ENCODE peak calls at places on chromosomes 12 and 14, in ten cellular contexts. D, G, Z, H, Q, P, K, Y, L and W are unnamed samples.

GRCh38 chr12:11661491-11662085 is 12.1 kb downstream of the ETV6 start:
- DNase-seq in D (no peak), Y (peak), L (no peak), G (no peak), Z (peak), P (no peak), H (no peak), K (peak), Q (no peak), W (no peak)

GRCh38 chr12:94336201-94336915 is 123.3 kb downstream of the CEP83 start:
- DNase-seq in Q (no peak), H (no peak), K (no peak), G (no peak), D (no peak), P (no peak), Z (peak), Y (peak), L (no peak), W (no peak)

GRCh38 chr14:56119221-56119967 is 1.2 kb downstream of the PELI2 start:
- DNase-seq in K (peak), Q (peak), P (peak), H (peak), G (peak), Z (no peak), Y (peak), L (peak), D (no peak), W (no peak)

GRCh38 chr14:31265701-31266398 is 58.3 kb upstream of the HECTD1 start:
- DNase-seq in H (no peak), Z (no peak), G (no peak), Q (no peak), P (no peak), D (no peak), Y (peak), L (no peak), K (peak), W (no peak)

GRCh38 chr12:11555743-11556625 is 93.5 kb upstream of the ETV6 start:
- DNase-seq in D (no peak), Z (no peak), K (no peak), Y (no peak), P (no peak), G (peak), H (no peak), Q (no peak), L (no peak), W (no peak)

GRCh38 chr12:40229690-40230651 is 5.2 kb downstream of the LRRK2 start:
- DNase-seq in P (peak), D (no peak), Y (peak), Z (no peak), H (no peak), L (no peak), K (no peak), G (no peak), Q (no peak), W (no peak)

GRCh38 chr14:20969336-20969735 is 14.0 kb downstream of the RNASE2 start:
- DNase-seq in K (no peak), L (no peak), H (no peak), Z (peak), Y (peak), G (no peak), P (no peak), D (no peak), Q (no peak), W (no peak)

GRCh38 chr14:50830932-50831703 is at the start of gene NIN:
- DNase-seq in H (peak), Q (peak), D (peak), P (peak), L (peak), Y (peak), Z (peak), G (peak), K (peak), W (no peak)

GRCh38 chr12:54282949-54283593 is 2.5 kb downstream of the HNRNPA1 start:
- DNase-seq in G (peak), L (no peak), Z (no peak), K (no peak), H (no peak), Y (no peak), Q (no peak), P (no peak), D (no peak), W (no peak)

GRCh38 chr12:43060738-43061137 is 471.2 kb upstream of the PRICKLE1 start:
- DNase-seq in K (no peak), L (no peak), H (no peak), D (no peak), P (no peak), Z (no peak), Q (no peak), Y (no peak), G (no peak), W (no peak)

DNA sequence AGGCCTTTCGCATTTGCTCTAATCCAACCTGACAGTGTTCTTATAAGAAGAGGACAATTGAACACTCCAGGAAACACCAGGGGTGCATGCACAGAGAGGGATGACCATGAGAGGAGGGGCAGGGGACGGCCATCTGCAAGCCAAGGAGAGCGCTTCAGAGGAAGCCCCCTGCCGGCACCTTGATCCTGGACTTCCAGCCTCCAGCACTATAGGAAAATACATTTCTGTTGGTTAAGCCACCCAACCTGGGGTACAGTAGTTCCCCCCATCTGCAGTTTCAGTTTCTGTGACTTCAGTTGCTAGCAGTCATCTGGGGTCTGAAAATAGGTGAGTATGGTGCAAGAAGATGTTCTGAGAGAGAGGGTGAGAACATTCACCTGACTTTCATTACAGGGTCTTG is 64.7 kb downstream of the CLMN start:
- DNase-seq in D (peak), Y (no peak), Z (no peak), Q (no peak), G (no peak), P (peak), K (no peak), H (no peak), L (no peak), W (no peak)
- H3K4me3 ChIP-seq in D (peak), Y (no peak), Z (no peak), Q (no peak), G (no peak), P (peak), K (no peak), H (no peak), L (no peak), W (no peak)

DNA sequence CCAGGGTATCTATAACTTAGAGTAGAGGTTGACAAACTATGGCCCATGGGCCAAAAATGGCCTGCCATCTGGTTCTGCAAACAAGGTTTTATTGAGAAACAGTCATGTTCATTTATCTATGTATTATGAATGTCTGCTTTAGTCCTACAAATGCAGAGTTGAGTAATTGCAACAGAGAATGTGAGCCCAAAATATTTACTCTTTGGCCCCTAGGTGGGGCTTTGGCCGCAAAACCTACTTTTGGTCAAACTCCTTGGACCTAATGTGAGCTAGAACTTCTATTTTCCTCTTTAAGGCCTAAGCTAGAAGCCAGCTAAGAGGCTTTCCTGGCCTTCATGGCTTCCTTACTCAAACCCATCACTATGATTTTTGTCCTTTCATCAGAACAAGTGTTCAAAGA is 379.1 kb downstream of the NELL2 start:
- DNase-seq in H (no peak), P (peak), L (no peak), G (no peak), Y (no peak), K (no peak), D (no peak), Q (no peak), Z (no peak), W (no peak)
- TF ChIP-seq CTCF in H (no peak), P (peak), L (no peak), G (no peak), Y (no peak), K (no peak), D (peak), Q (peak), Z (no peak), W (peak)

GRCh38 chr14:104458845-104459244 is 120.7 kb upstream of the C14orf180 start:
- DNase-seq in L (peak), Y (no peak), P (no peak), Q (peak), Z (no peak), K (no peak), D (no peak), H (no peak), G (peak), W (no peak)

GRCh38 chr14:104464907-104465306 is 114.7 kb upstream of the C14orf180 start:
- DNase-seq in Q (peak), D (no peak), L (peak), K (no peak), P (no peak), H (no peak), Z (no peak), Y (no peak), G (no peak), W (no peak)

GRCh38 chr14:104462651-104463630 is 116.6 kb upstream of the C14orf180 start:
- DNase-seq in Z (no peak), G (no peak), D (no peak), Y (peak), P (no peak), Q (peak), H (no peak), K (no peak), L (peak), W (no peak)

GRCh38 chr14:104460920-104461651 is 118.5 kb upstream of the C14orf180 start:
- DNase-seq in D (no peak), Y (no peak), G (peak), L (peak), P (no peak), Q (peak), K (no peak), H (no peak), Z (no peak), W (no peak)

GRCh38 chr14:104461676-104462443 is 117.7 kb upstream of the C14orf180 start:
- DNase-seq in H (no peak), K (no peak), Y (no peak), Q (peak), D (no peak), P (no peak), Z (no peak), L (peak), G (peak), W (no peak)
- H3K4me3 ChIP-seq in H (no peak), K (no peak), Y (no peak), Q (peak), D (no peak), P (no peak), Z (no peak), L (no peak), G (no peak), W (no peak)

GRCh38 chr12:122835693-122836026 is 403 bp downstream of the HIP1R start:
- DNase-seq in L (no peak), G (no peak), D (peak), Z (no peak), P (peak), H (no peak), K (peak), Q (peak), Y (no peak), W (no peak)

GRCh38 chr12:122834921-122835692 is at the start of gene HIP1R:
- DNase-seq in L (peak), Z (no peak), Y (no peak), Q (peak), P (peak), D (peak), H (peak), G (peak), K (peak), W (no peak)

GRCh38 chr12:122837306-122838265 is 2.3 kb downstream of the HIP1R start:
- DNase-seq in K (peak), D (no peak), H (peak), Z (no peak), Y (peak), L (no peak), Q (no peak), G (peak), P (peak), W (peak)

GRCh38 chr12:122836027-122836921 is 1.0 kb downstream of the HIP1R start:
- DNase-seq in H (peak), Q (peak), Z (no peak), Y (peak), L (peak), G (peak), P (peak), D (peak), K (peak), W (no peak)

GRCh38 chr12:122834229-122834920 is 882 bp upstream of the HIP1R start:
- DNase-seq in D (no peak), H (peak), L (peak), G (peak), Z (no peak), Y (peak), K (peak), Q (no peak), P (no peak), W (no peak)
- TF ChIP-seq CTCF in D (peak), H (no peak), L (peak), G (no peak), Z (no peak), Y (peak), K (no peak), Q (no peak), P (peak), W (peak)

GRCh38 chr12:114679942-114680341 is 4.0 kb downstream of the TBX3 start:
- DNase-seq in Q (no peak), Z (no peak), G (no peak), P (no peak), H (no peak), Y (no peak), L (no peak), K (no peak), D (no peak), W (no peak)

GRCh38 chr12:114676142-114676741 is 7.7 kb downstream of the TBX3 start:
- DNase-seq in G (no peak), P (no peak), Q (no peak), K (no peak), Y (no peak), H (no peak), L (no peak), Z (no peak), D (no peak), W (no peak)

GRCh38 chr12:114679452-114679875 is 4.5 kb downstream of the TBX3 start:
- DNase-seq in H (no peak), Y (no peak), D (no peak), P (no peak), Q (peak), G (no peak), Z (no peak), K (no peak), L (no peak), W (no peak)

GRCh38 chr12:114678718-114679117 is 5.3 kb downstream of the TBX3 start:
- DNase-seq in D (no peak), Y (no peak), Z (no peak), Q (no peak), K (no peak), H (no peak), G (no peak), P (no peak), L (no peak), W (no peak)

GRCh38 chr12:114678028-114678427 is 5.9 kb downstream of the TBX3 start:
- DNase-seq in P (no peak), D (no peak), Y (no peak), Q (no peak), Z (no peak), H (no peak), L (no peak), G (no peak), K (no peak), W (no peak)
- H3K4me3 ChIP-seq in P (no peak), D (no peak), Y (no peak), Q (no peak), Z (peak), H (no peak), L (no peak), G (no peak), K (no peak), W (no peak)

GRCh38 chr14:68676511-68676943 is 116.3 kb downstream of the ZFP36L1 start:
- DNase-seq in P (peak), K (no peak), Z (no peak), Q (no peak), L (peak), D (no peak), H (no peak), Y (peak), G (no peak), W (no peak)
- TF ChIP-seq CTCF in P (no peak), K (no peak), Z (no peak), Q (no peak), L (no peak), D (no peak), H (no peak), Y (peak), G (no peak), W (no peak)